ENCODE peak calls at places on chromosomes 5 and 9, in nine cellular contexts. One of them, this sample, is unnamed.

GRCh38 chr9:25703826-25704357 is 25.6 kb upstream of the TUSC1 start:
- DNase-seq in AG09319: no peak
- DNase-seq in activated naive CD8-positive, alpha-beta T cell treated with anti-CD3 and anti-CD28 coated beads, Interleukin-2, amount 10 ng/mL, durations not matched to agents 7 days and 5 days: no peak
- DNase-seq in foreskin melanocyte: no peak
- DNase-seq in foreskin fibroblast: no peak
- DNase-seq in stimulated activated CD4-positive, alpha-beta T cell treated with anti-CD3 and anti-CD28 coated beads, Interleukin-1b, Interleukin-23, amount 100 ng/mL, for 1 hour: no peak
- DNase-seq in amniotic stem cell: no peak
- DNase-seq in LHCN-M2: no peak
- DNase-seq in GM23338: no peak
- DNase-seq in this sample: no peak

GRCh38 chr9:9914174-9914573 is 698.6 kb downstream of the PTPRD start:
- DNase-seq in AG09319: no peak
- DNase-seq in activated naive CD8-positive, alpha-beta T cell treated with anti-CD3 and anti-CD28 coated beads, Interleukin-2, amount 10 ng/mL, durations not matched to agents 7 days and 5 days: no peak
- DNase-seq in foreskin melanocyte: no peak
- DNase-seq in foreskin fibroblast: no peak
- DNase-seq in stimulated activated CD4-positive, alpha-beta T cell treated with anti-CD3 and anti-CD28 coated beads, Interleukin-1b, Interleukin-23, amount 100 ng/mL, for 1 hour: no peak
- DNase-seq in amniotic stem cell: no peak
- DNase-seq in LHCN-M2: no peak
- DNase-seq in GM23338: peak
- DNase-seq in this sample: no peak

GRCh38 chr5:157233515-157233914 is 32.4 kb upstream of the CYFIP2 start:
- DNase-seq in AG09319: no peak
- DNase-seq in activated naive CD8-positive, alpha-beta T cell treated with anti-CD3 and anti-CD28 coated beads, Interleukin-2, amount 10 ng/mL, durations not matched to agents 7 days and 5 days: no peak
- DNase-seq in foreskin melanocyte: no peak
- DNase-seq in foreskin fibroblast: no peak
- DNase-seq in stimulated activated CD4-positive, alpha-beta T cell treated with anti-CD3 and anti-CD28 coated beads, Interleukin-1b, Interleukin-23, amount 100 ng/mL, for 1 hour: no peak
- DNase-seq in amniotic stem cell: no peak
- DNase-seq in LHCN-M2: no peak
- DNase-seq in GM23338: peak
- DNase-seq in this sample: no peak

GRCh38 chr5:78964889-78965288 is 20.2 kb downstream of the ARSB start:
- DNase-seq in AG09319: no peak
- DNase-seq in activated naive CD8-positive, alpha-beta T cell treated with anti-CD3 and anti-CD28 coated beads, Interleukin-2, amount 10 ng/mL, durations not matched to agents 7 days and 5 days: no peak
- DNase-seq in foreskin melanocyte: peak
- DNase-seq in foreskin fibroblast: peak
- DNase-seq in stimulated activated CD4-positive, alpha-beta T cell treated with anti-CD3 and anti-CD28 coated beads, Interleukin-1b, Interleukin-23, amount 100 ng/mL, for 1 hour: no peak
- DNase-seq in amniotic stem cell: no peak
- DNase-seq in LHCN-M2: peak
- DNase-seq in GM23338: peak
- DNase-seq in this sample: no peak

GRCh38 chr9:108852089-108852488 is 3.7 kb downstream of the ACTL7B start:
- DNase-seq in AG09319: no peak
- DNase-seq in activated naive CD8-positive, alpha-beta T cell treated with anti-CD3 and anti-CD28 coated beads, Interleukin-2, amount 10 ng/mL, durations not matched to agents 7 days and 5 days: no peak
- DNase-seq in foreskin melanocyte: no peak
- DNase-seq in foreskin fibroblast: no peak
- DNase-seq in stimulated activated CD4-positive, alpha-beta T cell treated with anti-CD3 and anti-CD28 coated beads, Interleukin-1b, Interleukin-23, amount 100 ng/mL, for 1 hour: no peak
- DNase-seq in amniotic stem cell: no peak
- DNase-seq in LHCN-M2: no peak
- DNase-seq in GM23338: no peak
- DNase-seq in this sample: no peak

GRCh38 chr9:105244996-105245719 is 707 bp downstream of the SLC44A1 start:
- DNase-seq in AG09319: no peak
- DNase-seq in activated naive CD8-positive, alpha-beta T cell treated with anti-CD3 and anti-CD28 coated beads, Interleukin-2, amount 10 ng/mL, durations not matched to agents 7 days and 5 days: peak
- DNase-seq in foreskin melanocyte: no peak
- DNase-seq in foreskin fibroblast: peak
- DNase-seq in stimulated activated CD4-positive, alpha-beta T cell treated with anti-CD3 and anti-CD28 coated beads, Interleukin-1b, Interleukin-23, amount 100 ng/mL, for 1 hour: no peak
- DNase-seq in amniotic stem cell: peak
- DNase-seq in LHCN-M2: peak
- DNase-seq in GM23338: peak
- DNase-seq in this sample: no peak

GRCh38 chr5:102283111-102283797 is 12.8 kb downstream of the SLCO4C1 start:
- DNase-seq in AG09319: no peak
- DNase-seq in activated naive CD8-positive, alpha-beta T cell treated with anti-CD3 and anti-CD28 coated beads, Interleukin-2, amount 10 ng/mL, durations not matched to agents 7 days and 5 days: no peak
- DNase-seq in foreskin melanocyte: no peak
- DNase-seq in foreskin fibroblast: no peak
- DNase-seq in stimulated activated CD4-positive, alpha-beta T cell treated with anti-CD3 and anti-CD28 coated beads, Interleukin-1b, Interleukin-23, amount 100 ng/mL, for 1 hour: no peak
- DNase-seq in amniotic stem cell: no peak
- DNase-seq in LHCN-M2: no peak
- DNase-seq in GM23338: no peak
- DNase-seq in this sample: no peak

GRCh38 chr9:137053944-137054931 is at the start of gene ENTPD2:
- DNase-seq in AG09319: no peak
- DNase-seq in activated naive CD8-positive, alpha-beta T cell treated with anti-CD3 and anti-CD28 coated beads, Interleukin-2, amount 10 ng/mL, durations not matched to agents 7 days and 5 days: peak
- DNase-seq in foreskin melanocyte: no peak
- DNase-seq in foreskin fibroblast: no peak
- DNase-seq in stimulated activated CD4-positive, alpha-beta T cell treated with anti-CD3 and anti-CD28 coated beads, Interleukin-1b, Interleukin-23, amount 100 ng/mL, for 1 hour: no peak
- DNase-seq in amniotic stem cell: no peak
- DNase-seq in LHCN-M2: no peak
- DNase-seq in GM23338: peak
- DNase-seq in this sample: no peak

GRCh38 chr5:138439537-138440225 is 824 bp downstream of the REEP2 start:
- DNase-seq in AG09319: no peak
- DNase-seq in activated naive CD8-positive, alpha-beta T cell treated with anti-CD3 and anti-CD28 coated beads, Interleukin-2, amount 10 ng/mL, durations not matched to agents 7 days and 5 days: no peak
- DNase-seq in foreskin melanocyte: no peak
- DNase-seq in foreskin fibroblast: peak
- DNase-seq in stimulated activated CD4-positive, alpha-beta T cell treated with anti-CD3 and anti-CD28 coated beads, Interleukin-1b, Interleukin-23, amount 100 ng/mL, for 1 hour: no peak
- DNase-seq in amniotic stem cell: no peak
- DNase-seq in LHCN-M2: no peak
- DNase-seq in GM23338: peak
- DNase-seq in this sample: no peak